ENCODE peak calls at places on chromosome 20, in four cellular contexts. X is stimulated activated CD4-positive, alpha-beta T cell treated with anti-CD3 and anti-CD28 coated beads, Interleukin-4, amount 100 ng/mL, for 1 hour; J is SHP77; R is AG20443. E is an unnamed sample.

GRCh38 chr20:31815408-31816188 is 3.6 kb upstream of the MYLK2 start:
- DNase-seq in R (peak), X (no peak), J (no peak), E (peak)

GRCh38 chr20:51966296-51966971 is 164.1 kb upstream of the SALL4 start:
- DNase-seq in J (no peak), R (peak), X (no peak), E (peak)

GRCh38 chr20:37278966-37279590 is 10.4 kb upstream of the MANBAL start:
- DNase-seq in X (no peak), J (no peak), R (peak), E (no peak)

GRCh38 chr20:21323640-21324039 is 20.5 kb downstream of the XRN2 start:
- DNase-seq in J (no peak), R (peak), X (no peak), E (peak)

GRCh38 chr20:53691060-53691810 is 97.6 kb upstream of the ZNF217 start:
- DNase-seq in X (no peak), J (no peak), R (no peak), E (no peak)

GRCh38 chr20:38674178-38675133 is 49.8 kb upstream of the SLC32A1 start:
- DNase-seq in J (no peak), X (peak), R (peak), E (peak)

GRCh38 chr20:47334022-47334551 is 22.4 kb downstream of the ZMYND8 start:
- DNase-seq in X (no peak), J (no peak), R (peak), E (peak)

GRCh38 chr20:12406978-12407377 is 489.3 kb downstream of the BTBD3 start:
- DNase-seq in R (no peak), X (no peak), J (no peak), E (no peak)

GRCh38 chr20:51634877-51635276 is 92.4 kb upstream of the NFATC2 start:
- DNase-seq in J (no peak), X (no peak), R (no peak), E (no peak)

GRCh38 chr20:52959125-52959524 is 13.0 kb upstream of the TSHZ2 start:
- DNase-seq in R (no peak), X (no peak), J (peak), E (no peak)

GRCh38 chr20:23679448-23680092 is 9.3 kb downstream of the CST4 start:
- DNase-seq in J (no peak), R (no peak), X (no peak), E (no peak)

GRCh38 chr20:34773726-34774125 is 51.7 kb downstream of the NCOA6 start:
- DNase-seq in R (no peak), X (no peak), J (no peak), E (no peak)

GRCh38 chr20:18718129-18718528 is 95.5 kb upstream of the SCP2D1 start:
- DNase-seq in R (no peak), J (peak), X (no peak), E (no peak)

GRCh38 chr20:11676618-11677289 is 240.9 kb upstream of the BTBD3 start:
- DNase-seq in J (peak), R (peak), X (peak), E (peak)

GRCh38 chr20:51129201-51129671 is 106.3 kb upstream of the KCNG1 start:
- DNase-seq in R (no peak), X (no peak), J (no peak), E (no peak)

GRCh38 chr20:62238569-62239277 is 402 bp downstream of the OSBPL2 start:
- DNase-seq in X (no peak), J (peak), R (peak), E (no peak)

GRCh38 chr20:44896583-44896982 is 11.1 kb downstream of the YWHAB start:
- DNase-seq in R (peak), J (no peak), X (no peak), E (no peak)

GRCh38 chr20:60787264-60787663 is 464.8 kb upstream of the CDH4 start:
- DNase-seq in R (no peak), X (no peak), J (no peak), E (no peak)

GRCh38 chr20:20731945-20732296 is 19.5 kb upstream of the RALGAPA2 start:
- DNase-seq in R (no peak), X (no peak), J (no peak), E (no peak)

GRCh38 chr20:61387204-61387958 is 135.3 kb downstream of the CDH4 start:
- DNase-seq in R (peak), J (peak), X (no peak), E (peak)

GRCh38 chr20:8454137-8454712 is 322.2 kb downstream of the PLCB1 start:
- DNase-seq in J (peak), R (peak), X (no peak), E (peak)

GRCh38 chr20:44388466-44389023 is 33.0 kb downstream of the HNF4A start:
- DNase-seq in R (peak), J (peak), X (peak), E (peak)

GRCh38 chr20:19833395-19833794 is 75.3 kb downstream of the RIN2 start:
- DNase-seq in X (no peak), J (no peak), R (no peak), E (no peak)